ENCODE peak calls at places on chromosome 2, in nine cellular contexts. Q is breast epithelium, V is A673, O is IMR-90, S is upper lobe of right lung, U is adrenal gland, C is right lobe of liver, G is astrocyte, E is WERI-Rb-1. L is an unnamed sample.

GRCh38 chr2:105824446-105824845 is 79.7 kb downstream of the NCK2 start:
- DNase-seq in E (no peak), G (no peak), S (no peak), U (no peak), O (no peak), V (no peak), Q (no peak), C (no peak), L (no peak)

GRCh38 chr2:86221066-86221684 is 21.9 kb downstream of the MRPL35 start:
- DNase-seq in G (peak; percentile 29), E (peak; percentile 52), Q (no peak), O (peak; percentile 45), V (peak; percentile 81), C (no peak), U (peak; percentile 52), S (no peak), L (no peak)

GRCh38 chr2:65375723-65376122 is 56.7 kb downstream of the SPRED2 start:
- DNase-seq in S (no peak), O (no peak), C (no peak), Q (no peak), V (no peak), E (no peak), U (no peak), G (no peak), L (no peak)

GRCh38 chr2:54575379-54575888 is 119.3 kb downstream of the SPTBN1 start:
- DNase-seq in U (peak; percentile 72), E (no peak), O (peak; percentile 49), Q (no peak), S (no peak), C (no peak), G (peak; percentile 81), V (no peak), L (no peak)

GRCh38 chr2:177717831-177718618 is 325.5 kb downstream of the AGPS start:
- DNase-seq in C (no peak), O (no peak), Q (no peak), E (no peak), V (no peak), G (no peak), U (no peak), S (no peak), L (no peak)

GRCh38 chr2:20242727-20243377 is 17.9 kb upstream of the SDC1 start:
- DNase-seq in V (no peak), S (no peak), E (no peak), U (no peak), O (no peak), G (no peak), Q (no peak), C (no peak), L (no peak)

GRCh38 chr2:61151434-61151833 is 10.6 kb upstream of the C2orf74 start:
- DNase-seq in Q (no peak), O (peak; percentile 32), S (no peak), U (peak; percentile 26), C (no peak), E (no peak), G (no peak), V (peak; percentile 13), L (no peak)

GRCh38 chr2:222950886-222951285 is 90.0 kb downstream of the ACSL3 start:
- DNase-seq in V (peak; percentile 55), U (no peak), G (peak; percentile 90), Q (no peak), S (no peak), E (no peak), O (peak; percentile 91), C (no peak), L (no peak)

GRCh38 chr2:58569460-58570185 is 328.5 kb upstream of the FANCL start:
- DNase-seq in Q (no peak), G (peak; percentile 15), V (peak; percentile 27), E (peak; percentile 43), U (no peak), S (no peak), C (no peak), O (no peak), L (no peak)

GRCh38 chr2:19876751-19877150 is 25.0 kb downstream of the TTC32 start:
- DNase-seq in E (no peak), V (no peak), G (peak; percentile 16), C (no peak), O (no peak), Q (no peak), U (no peak), S (no peak), L (no peak)

GRCh38 chr2:219446101-219446504 is 11.5 kb downstream of the SPEG start:
- DNase-seq in E (no peak), S (no peak), V (peak; percentile 61), O (peak; percentile 67), Q (no peak), U (peak; percentile 19), G (peak; percentile 63), C (no peak), L (peak; percentile 58)

DNA sequence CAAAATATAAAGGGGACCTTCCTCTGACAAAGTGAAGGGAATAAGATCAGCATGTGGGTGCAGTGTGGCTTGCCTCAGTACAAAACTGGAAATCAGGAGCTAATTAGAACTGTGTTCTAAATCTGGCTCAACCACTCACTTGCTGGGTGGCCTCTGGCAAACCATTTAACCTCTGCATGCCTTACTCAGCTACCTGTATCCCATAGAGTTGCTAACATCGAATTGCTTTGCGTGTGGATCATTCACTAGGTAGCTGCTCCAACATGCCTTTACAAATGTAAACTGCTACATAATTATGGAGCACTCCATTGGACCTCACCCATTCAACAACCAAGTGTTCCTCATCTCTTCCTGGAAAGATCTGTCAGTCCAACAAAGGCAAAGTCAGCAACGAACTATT is 19.0 kb downstream of the PLEKHM3 start:
- DNase-seq in G (peak; percentile 6), V (no peak), S (no peak), U (no peak), C (no peak), E (no peak), O (no peak), Q (no peak), L (no peak)
- H3K27ac ChIP-seq in G (no peak overlapping the region), V (no peak overlapping the region), S (no peak overlapping the region), U (no peak overlapping the region), C (no peak overlapping the region), E (no peak overlapping the region), O (no peak overlapping the region), Q (no peak overlapping the region), L (no peak overlapping the region)

DNA sequence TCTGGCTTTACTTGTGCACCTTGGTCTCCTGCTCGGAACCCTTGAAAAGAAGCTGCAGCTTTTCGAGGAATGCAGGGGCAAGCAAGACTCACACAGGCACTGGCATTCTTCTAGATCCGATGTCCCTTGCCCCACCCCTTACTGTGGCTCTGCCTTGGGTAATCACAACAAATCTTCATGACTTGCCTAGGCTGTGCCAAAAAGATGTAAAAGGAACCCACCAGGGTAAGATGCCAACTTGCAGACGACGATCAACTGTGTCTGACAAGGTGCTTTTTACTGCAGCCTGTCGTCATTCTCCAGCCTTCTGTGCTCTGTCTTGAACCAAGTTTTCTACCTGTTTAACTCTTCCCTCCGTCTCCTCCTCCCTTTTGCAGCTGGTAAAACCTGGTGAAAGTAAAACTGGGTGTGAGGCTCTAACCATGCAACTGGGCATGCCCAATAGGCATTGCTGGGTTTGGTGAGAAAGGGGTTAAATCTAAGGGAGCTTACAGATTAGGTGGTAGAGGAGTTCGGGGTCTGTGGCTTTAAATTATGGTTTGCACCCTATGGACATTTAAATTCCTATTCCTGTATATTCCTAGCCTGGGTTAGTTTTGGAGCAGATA is 920 bp upstream of the NRXN1 start:
- DNase-seq in U (no peak), G (no peak), Q (no peak), E (no peak), C (no peak), V (no peak), O (no peak), S (no peak), L (no peak)
- H3K27ac ChIP-seq in U (no peak overlapping the region), G (no peak overlapping the region), Q (no peak overlapping the region), E (no peak overlapping the region), C (no peak overlapping the region), V (no peak overlapping the region), O (no peak overlapping the region), S (no peak overlapping the region), L (no peak overlapping the region)

GRCh38 chr2:22487036-22487435 is 897.9 kb upstream of the KLHL29 start:
- DNase-seq in S (no peak), E (no peak), Q (no peak), G (no peak), U (no peak), O (no peak), C (no peak), V (no peak), L (no peak)

GRCh38 chr2:22486343-22486742 is 898.6 kb upstream of the KLHL29 start:
- DNase-seq in O (no peak), Q (no peak), E (no peak), G (no peak), V (no peak), C (no peak), U (no peak), S (no peak), L (no peak)

GRCh38 chr2:22485456-22485855 is 899.5 kb upstream of the KLHL29 start:
- DNase-seq in Q (no peak), O (no peak), U (no peak), C (no peak), S (no peak), E (no peak), G (no peak), V (no peak), L (no peak)

GRCh38 chr2:22478329-22478728 is 906.6 kb upstream of the KLHL29 start:
- DNase-seq in G (no peak), O (no peak), Q (no peak), E (no peak), C (no peak), V (no peak), S (no peak), U (no peak), L (no peak)

DNA sequence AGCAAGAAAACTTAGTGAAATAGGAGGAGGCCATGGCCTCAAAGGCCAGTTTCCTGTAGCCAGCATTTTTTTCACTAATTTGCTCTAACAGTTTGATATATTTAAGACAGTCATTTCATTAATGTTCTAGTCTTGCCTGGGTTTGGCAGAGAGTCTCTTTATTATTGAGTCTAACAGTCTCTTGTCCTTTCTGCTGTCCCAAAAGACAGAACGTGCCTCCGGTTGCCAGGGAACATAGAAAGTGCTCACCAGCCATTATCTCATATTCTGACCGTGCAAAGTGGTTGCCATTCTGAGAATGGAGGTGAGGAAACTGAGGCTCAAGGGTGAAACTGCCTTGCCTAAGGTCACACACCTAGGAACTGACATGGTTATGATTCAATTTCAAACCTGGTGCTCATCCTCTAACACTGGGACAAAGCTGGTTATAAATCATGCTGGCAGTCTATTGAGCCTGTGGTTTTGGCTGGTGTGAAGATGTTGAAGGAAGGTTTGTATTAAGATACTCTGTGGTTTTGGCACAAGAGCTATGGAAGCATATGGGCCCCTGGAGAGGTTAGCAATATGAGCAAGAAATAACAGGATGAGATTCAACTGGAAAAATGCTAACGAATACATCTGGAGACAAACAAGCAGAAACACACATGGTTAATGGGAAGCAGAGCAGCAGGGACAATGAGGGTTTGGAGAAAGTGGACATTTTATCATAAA is 903.3 kb upstream of the KLHL29 start:
- DNase-seq in O (no peak), Q (no peak), V (no peak), C (no peak), G (no peak), U (no peak), E (no peak), S (no peak), L (no peak)
- H3K27ac ChIP-seq in O (no peak overlapping the region), Q (no peak overlapping the region), V (no peak overlapping the region), C (no peak overlapping the region), G (no peak overlapping the region), U (no peak overlapping the region), E (no peak overlapping the region), S (no peak overlapping the region), L (no peak overlapping the region)

DNA sequence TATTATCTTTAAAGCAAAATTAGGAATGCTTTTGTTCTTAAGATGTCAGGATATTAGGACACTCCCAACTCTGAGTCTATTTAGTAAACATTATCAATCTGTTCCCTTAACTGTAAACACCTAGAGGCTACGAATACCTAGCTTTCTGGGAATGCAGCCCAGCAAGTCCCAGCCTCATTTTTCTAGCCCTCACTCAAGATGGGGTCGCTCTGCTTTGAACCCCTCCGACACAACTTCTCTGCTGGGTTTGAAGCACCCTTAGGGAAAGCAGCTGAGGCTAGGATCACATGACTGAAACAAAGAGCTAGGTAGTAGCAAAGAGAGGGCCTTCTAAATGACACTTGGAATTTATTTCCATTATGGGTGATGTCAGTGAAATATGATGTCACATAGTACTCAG is 114.6 kb downstream of the CSRNP3 start:
- DNase-seq in V (no peak), C (no peak), G (no peak), O (no peak), E (no peak), U (no peak), Q (no peak), S (no peak), L (no peak)
- H3K27ac ChIP-seq in V (peak overlapping the region; percentile 12), C (no peak overlapping the region), G (no peak overlapping the region), O (no peak overlapping the region), E (no peak overlapping the region), U (no peak overlapping the region), Q (no peak overlapping the region), S (no peak overlapping the region), L (no peak overlapping the region)

L was measured in ascending aorta.